ENCODE peak calls at places on chromosomes 7 and 10, in seven cellular contexts. C is transverse colon, L is anterior cingulate cortex, Q is HCEC 1CT, M is NCI-H2029 treated with DMSO at 0.1 percent for 48 hours, A is mammary epithelial cell, D is GM04504. G is an unnamed sample.

GRCh38 chr10:95408148-95408930 is 117.5 kb upstream of the PDLIM1 start:
- DNase-seq in A (no peak), D (no peak), L (no peak), C (no peak), Q (no peak), M (no peak), G (peak; percentile 4)

GRCh38 chr10:22491931-22492615 is 146.8 kb downstream of the SPAG6 start:
- DNase-seq in A (no peak), M (no peak), L (no peak), C (no peak), Q (no peak), D (no peak), G (no peak)

GRCh38 chr10:18005445-18005780 is 53.7 kb downstream of the SLC39A12 start:
- DNase-seq in Q (no peak), C (no peak), A (no peak), L (no peak), D (no peak), M (no peak), G (no peak)

GRCh38 chr7:158187055-158187770 is 400.4 kb downstream of the PTPRN2 start:
- DNase-seq in M (no peak), L (no peak), A (no peak), D (no peak), Q (no peak), C (no peak), G (no peak)

GRCh38 chr10:17409170-17409733 is 45.1 kb downstream of the ST8SIA6 start:
- DNase-seq in C (no peak), D (no peak), A (no peak), L (no peak), Q (no peak), M (no peak), G (no peak)

GRCh38 chr10:7507887-7508726 is 97.3 kb upstream of the SFMBT2 start:
- DNase-seq in Q (no peak), M (no peak), A (no peak), L (no peak), D (no peak), C (peak; percentile 18), G (no peak)

GRCh38 chr10:3754727-3755439 is 30.1 kb downstream of the KLF6 start:
- DNase-seq in L (no peak), A (peak; percentile 99), D (no peak), C (no peak), M (no peak), Q (peak; percentile 87), G (no peak)

GRCh38 chr7:99447943-99448342 is 9.2 kb downstream of the CPSF4 start:
- DNase-seq in Q (no peak), D (no peak), A (no peak), L (no peak), C (no peak), M (no peak), G (no peak)

GRCh38 chr10:33150904-33151303 is 183.6 kb downstream of the NRP1 start:
- DNase-seq in Q (no peak), L (no peak), D (no peak), A (no peak), C (no peak), M (no peak), G (no peak)

GRCh38 chr10:59675812-59676211 is 33.8 kb downstream of the SLC16A9 start:
- DNase-seq in A (no peak), C (no peak), L (no peak), M (no peak), D (no peak), Q (no peak), G (no peak)

GRCh38 chr10:11141571-11142091 is 124.0 kb downstream of the CELF2 start:
- DNase-seq in L (no peak), A (no peak), M (no peak), D (no peak), Q (no peak), C (peak; percentile 75), G (no peak)

GRCh38 chr10:34121974-34122282 is 693.2 kb downstream of the PARD3 start:
- DNase-seq in A (no peak), L (no peak), Q (no peak), M (no peak), C (no peak), D (no peak), G (no peak)

GRCh38 chr10:1734288-1734687 is 3.0 kb downstream of the ADARB2 start:
- DNase-seq in Q (no peak), A (no peak), M (peak; percentile 11), C (no peak), D (no peak), L (no peak), G (no peak)

GRCh38 chr10:24814568-24815313 is 91.1 kb upstream of the ARHGAP21 start:
- DNase-seq in Q (peak; percentile 47), C (no peak), D (no peak), A (peak; percentile 95), M (no peak), L (no peak), G (no peak)

GRCh38 chr10:100729877-100730738 is 15.3 kb upstream of the PAX2 start:
- DNase-seq in C (no peak), L (no peak), A (no peak), Q (no peak), D (no peak), M (no peak), G (no peak)

GRCh38 chr10:70135046-70135445 is 2.4 kb upstream of the AIFM2 start:
- DNase-seq in M (no peak), L (no peak), Q (no peak), C (no peak), D (no peak), A (no peak), G (no peak)

GRCh38 chr10:101007915-101008822 is 8.6 kb downstream of the LZTS2 start:
- DNase-seq in C (no peak), M (no peak), Q (no peak), L (peak; percentile 58), A (no peak), D (no peak), G (no peak)

GRCh38 chr7:46450425-46450824 is 529.4 kb upstream of the IGFBP3 start:
- DNase-seq in C (no peak), M (no peak), D (no peak), L (no peak), A (no peak), Q (no peak), G (no peak)

GRCh38 chr7:14095233-14095950 is 105.9 kb upstream of the ETV1 start:
- DNase-seq in A (peak; percentile 12), Q (no peak), D (no peak), C (no peak), L (no peak), M (no peak), G (no peak)

GRCh38 chr10:98260350-98260749 is 7.6 kb downstream of the LOXL4 start:
- DNase-seq in M (no peak), L (no peak), C (no peak), A (no peak), Q (no peak), D (no peak), G (no peak)

GRCh38 chr10:5545778-5546710 is 21.3 kb downstream of the CALML3 start:
- DNase-seq in M (peak; percentile 85), A (peak; percentile 48), C (peak; percentile 35), D (no peak), L (no peak), Q (peak; percentile 88), G (peak; percentile 86)

GRCh38 chr7:94893661-94894060 is 13.7 kb upstream of the PPP1R9A start:
- DNase-seq in L (no peak), M (no peak), D (no peak), A (no peak), Q (no peak), C (no peak), G (no peak)

GRCh38 chr7:47609803-47610452 is 28.0 kb upstream of the TNS3 start:
- DNase-seq in Q (peak; percentile 58), D (no peak), L (no peak), C (no peak), A (no peak), M (no peak), G (no peak)

GRCh38 chr7:84100866-84101265 is 93.7 kb downstream of the SEMA3A start:
- DNase-seq in D (no peak), M (no peak), Q (peak; percentile 65), A (peak; percentile 46), L (no peak), C (no peak), G (no peak)

GRCh38 chr10:78759448-78760120 is 309.2 kb upstream of the ZMIZ1 start:
- DNase-seq in L (no peak), M (no peak), Q (no peak), C (no peak), D (no peak), A (no peak), G (no peak)

GRCh38 chr10:13803566-13804554 is 217.1 kb downstream of the PRPF18 start:
- DNase-seq in C (no peak), L (no peak), D (no peak), A (no peak), M (peak; percentile 89), Q (no peak), G (no peak)

GRCh38 chr7:77684030-77684429 is 12.2 kb upstream of the RSBN1L start:
- DNase-seq in L (no peak), D (no peak), C (no peak), A (peak; percentile 56), M (no peak), Q (no peak), G (peak; percentile 60)

GRCh38 chr7:19030280-19030679 is 87.2 kb downstream of the TWIST1 start:
- DNase-seq in A (peak; percentile 37), L (no peak), M (no peak), Q (peak; percentile 19), C (no peak), D (peak; percentile 52), G (no peak)

GRCh38 chr7:35019179-35019729 is 18.0 kb downstream of the DPY19L1 start:
- DNase-seq in D (no peak), A (no peak), Q (no peak), L (no peak), C (no peak), M (no peak), G (no peak)

GRCh38 chr7:157009170-157009777 is 1.2 kb downstream of the MNX1 start:
- DNase-seq in C (peak; percentile 67), L (no peak), Q (no peak), A (peak; percentile 37), D (no peak), M (no peak), G (no peak)

GRCh38 chr7:16770657-16771329 is 17.2 kb downstream of the TSPAN13 start:
- DNase-seq in D (no peak), A (peak; percentile 64), M (no peak), L (no peak), C (no peak), Q (no peak), G (no peak)

G was measured in fibroblast of the conjunctiva.